ENCODE peak calls at places on chromosomes 13 and 19, in six cellular contexts. One of them, this sample, is unnamed. For H3K4me1, the result is how much of the 10 kb centered on the place peaks cover.

GRCh38 chr19:58569191-58569942 is 3.8 kb downstream of the MZF1 start:
- DNase-seq in CD8-positive, alpha-beta T cell: peak
- DNase-seq in left lung: no peak
- DNase-seq in mucosa of descending colon: peak
- DNase-seq in pancreas: peak
- DNase-seq in ascending aorta: no peak
- DNase-seq in this sample: peak

GRCh38 chr19:18737954-18738351 is 53.2 kb downstream of the COMP start:
- DNase-seq in CD8-positive, alpha-beta T cell: no peak
- DNase-seq in left lung: no peak
- DNase-seq in mucosa of descending colon: no peak
- DNase-seq in pancreas: peak
- DNase-seq in ascending aorta: no peak
- DNase-seq in this sample: no peak

GRCh38 chr19:11673608-11674041 is 65.1 kb downstream of the ZNF823 start:
- DNase-seq in CD8-positive, alpha-beta T cell: no peak
- DNase-seq in left lung: no peak
- DNase-seq in mucosa of descending colon: peak
- DNase-seq in pancreas: peak
- DNase-seq in ascending aorta: peak
- DNase-seq in this sample: peak

GRCh38 chr13:88063741-88064140 is 392.6 kb downstream of the SLITRK5 start:
- DNase-seq in CD8-positive, alpha-beta T cell: no peak
- DNase-seq in left lung: no peak
- DNase-seq in mucosa of descending colon: no peak
- DNase-seq in pancreas: no peak
- DNase-seq in ascending aorta: no peak
- DNase-seq in this sample: no peak

GRCh38 chr13:98970293-98970692 is 7.6 kb downstream of the DOCK9 start:
- DNase-seq in CD8-positive, alpha-beta T cell: no peak
- DNase-seq in left lung: no peak
- DNase-seq in mucosa of descending colon: no peak
- DNase-seq in pancreas: no peak
- DNase-seq in ascending aorta: no peak
- DNase-seq in this sample: no peak

GRCh38 chr19:18440421-18440877 is 2.5 kb upstream of the ISYNA1 start:
- DNase-seq in CD8-positive, alpha-beta T cell: peak
- DNase-seq in left lung: no peak
- DNase-seq in mucosa of descending colon: peak
- DNase-seq in pancreas: no peak
- DNase-seq in ascending aorta: no peak
- DNase-seq in this sample: no peak

GRCh38 chr13:63307239-63307638 is 1891.6 kb upstream of the PCDH20 start:
- DNase-seq in CD8-positive, alpha-beta T cell: no peak
- DNase-seq in left lung: no peak
- DNase-seq in mucosa of descending colon: no peak
- DNase-seq in pancreas: peak
- DNase-seq in ascending aorta: no peak
- DNase-seq in this sample: no peak

GRCh38 chr13:33728271-33729037 is 89.5 kb upstream of the RFC3 start:
- DNase-seq in CD8-positive, alpha-beta T cell: no peak
- DNase-seq in left lung: no peak
- DNase-seq in mucosa of descending colon: no peak
- DNase-seq in pancreas: peak
- DNase-seq in ascending aorta: peak
- DNase-seq in this sample: no peak

GRCh38 chr13:32752997-32753606 is 166.8 kb downstream of the PDS5B start:
- DNase-seq in CD8-positive, alpha-beta T cell: no peak
- DNase-seq in left lung: no peak
- DNase-seq in mucosa of descending colon: no peak
- DNase-seq in pancreas: no peak
- DNase-seq in ascending aorta: no peak
- DNase-seq in this sample: no peak

GRCh38 chr13:100423375-100423774 is 165.2 kb downstream of the GGACT start:
- DNase-seq in CD8-positive, alpha-beta T cell: no peak
- DNase-seq in left lung: no peak
- DNase-seq in mucosa of descending colon: no peak
- DNase-seq in pancreas: no peak
- DNase-seq in ascending aorta: no peak
- DNase-seq in this sample: no peak

GRCh38 chr13:22256111-22256639 is 585.3 kb downstream of the FGF9 start:
- DNase-seq in CD8-positive, alpha-beta T cell: no peak
- DNase-seq in left lung: no peak
- DNase-seq in mucosa of descending colon: no peak
- DNase-seq in pancreas: no peak
- DNase-seq in ascending aorta: no peak
- DNase-seq in this sample: no peak

GRCh38 chr13:113437408-113438010 is 15.8 kb downstream of the ADPRHL1 start:
- DNase-seq in CD8-positive, alpha-beta T cell: no peak
- DNase-seq in left lung: no peak
- DNase-seq in mucosa of descending colon: no peak
- DNase-seq in pancreas: no peak
- DNase-seq in ascending aorta: no peak
- DNase-seq in this sample: no peak

GRCh38 chr13:41361501-41361900 is 50.4 kb downstream of the NAA16 start:
- DNase-seq in CD8-positive, alpha-beta T cell: no peak
- DNase-seq in left lung: no peak
- DNase-seq in mucosa of descending colon: no peak
- DNase-seq in pancreas: no peak
- DNase-seq in ascending aorta: no peak
- DNase-seq in this sample: no peak

GRCh38 chr13:40562975-40563349 is 103.5 kb downstream of the FOXO1 start:
- DNase-seq in CD8-positive, alpha-beta T cell: no peak
- DNase-seq in left lung: peak
- DNase-seq in mucosa of descending colon: no peak
- DNase-seq in pancreas: no peak
- DNase-seq in ascending aorta: no peak
- DNase-seq in this sample: no peak

GRCh38 chr19:12943437-12944044 is 2.1 kb upstream of the RAD23A start:
- DNase-seq in CD8-positive, alpha-beta T cell: no peak
- DNase-seq in left lung: no peak
- DNase-seq in mucosa of descending colon: no peak
- DNase-seq in pancreas: no peak
- DNase-seq in ascending aorta: no peak
- DNase-seq in this sample: no peak

GRCh38 chr19:10317857-10318462 is 2.1 kb upstream of the FDX2 start:
- DNase-seq in CD8-positive, alpha-beta T cell: no peak
- DNase-seq in left lung: no peak
- DNase-seq in mucosa of descending colon: no peak
- DNase-seq in pancreas: no peak
- DNase-seq in ascending aorta: no peak
- DNase-seq in this sample: no peak

GRCh38 chr19:55005684-55006488 is 32.2 kb downstream of the GP6 start:
- DNase-seq in CD8-positive, alpha-beta T cell: peak
- DNase-seq in left lung: no peak
- DNase-seq in mucosa of descending colon: no peak
- DNase-seq in pancreas: no peak
- DNase-seq in ascending aorta: no peak
- DNase-seq in this sample: no peak

GRCh38 chr13:108195861-108196260 is 19.5 kb downstream of the LIG4 start:
- DNase-seq in CD8-positive, alpha-beta T cell: no peak
- DNase-seq in left lung: peak
- DNase-seq in mucosa of descending colon: no peak
- DNase-seq in pancreas: no peak
- DNase-seq in ascending aorta: no peak
- DNase-seq in this sample: no peak

DNA sequence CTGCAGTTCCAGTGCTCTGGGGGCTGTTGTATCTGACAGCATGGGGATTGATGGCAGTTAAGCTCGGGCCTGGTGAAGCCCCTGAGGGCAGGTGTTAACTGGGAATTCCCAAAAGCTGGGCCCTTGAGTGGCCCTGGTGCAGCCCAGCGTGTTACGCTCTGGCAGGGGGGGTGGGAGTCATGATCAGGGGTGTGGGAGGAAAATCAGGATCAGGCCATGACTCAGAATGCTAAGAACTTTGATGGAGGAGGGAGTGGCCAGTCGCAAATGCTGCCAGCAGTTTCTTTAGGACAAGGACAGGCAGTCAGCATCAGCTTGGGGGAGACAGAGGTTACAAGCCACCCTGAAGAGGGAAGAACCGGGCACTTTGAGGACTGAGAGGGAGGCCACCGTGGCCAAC is 19.6 kb downstream of the AP2A1 start:
- DNase-seq in CD8-positive, alpha-beta T cell: no peak
- DNase-seq in left lung: no peak
- DNase-seq in mucosa of descending colon: no peak
- DNase-seq in pancreas: no peak
- DNase-seq in ascending aorta: no peak
- DNase-seq in this sample: peak
- H3K4me3 ChIP-seq in CD8-positive, alpha-beta T cell: no peak
- H3K4me3 ChIP-seq in left lung: no peak
- H3K4me3 ChIP-seq in mucosa of descending colon: no peak
- H3K4me3 ChIP-seq in pancreas: no peak
- H3K4me3 ChIP-seq in ascending aorta: no peak
- H3K4me3 ChIP-seq in this sample: no peak

GRCh38 chr19:53509845-53510244 is 28.1 kb upstream of the ZNF331 start:
- DNase-seq in CD8-positive, alpha-beta T cell: no peak
- DNase-seq in left lung: no peak
- DNase-seq in mucosa of descending colon: no peak
- DNase-seq in pancreas: no peak
- DNase-seq in ascending aorta: no peak
- DNase-seq in this sample: no peak

GRCh38 chr19:53509443-53509842 is 28.5 kb upstream of the ZNF331 start:
- DNase-seq in CD8-positive, alpha-beta T cell: no peak
- DNase-seq in left lung: no peak
- DNase-seq in mucosa of descending colon: no peak
- DNase-seq in pancreas: no peak
- DNase-seq in ascending aorta: no peak
- DNase-seq in this sample: no peak

GRCh38 chr19:53507523-53508442 is 30.2 kb upstream of the ZNF331 start:
- DNase-seq in CD8-positive, alpha-beta T cell: no peak
- DNase-seq in left lung: no peak
- DNase-seq in mucosa of descending colon: no peak
- DNase-seq in pancreas: no peak
- DNase-seq in ascending aorta: no peak
- DNase-seq in this sample: no peak

GRCh38 chr19:53511357-53511756 is 26.6 kb upstream of the ZNF331 start:
- DNase-seq in CD8-positive, alpha-beta T cell: no peak
- DNase-seq in left lung: no peak
- DNase-seq in mucosa of descending colon: no peak
- DNase-seq in pancreas: no peak
- DNase-seq in ascending aorta: no peak
- DNase-seq in this sample: no peak

DNA sequence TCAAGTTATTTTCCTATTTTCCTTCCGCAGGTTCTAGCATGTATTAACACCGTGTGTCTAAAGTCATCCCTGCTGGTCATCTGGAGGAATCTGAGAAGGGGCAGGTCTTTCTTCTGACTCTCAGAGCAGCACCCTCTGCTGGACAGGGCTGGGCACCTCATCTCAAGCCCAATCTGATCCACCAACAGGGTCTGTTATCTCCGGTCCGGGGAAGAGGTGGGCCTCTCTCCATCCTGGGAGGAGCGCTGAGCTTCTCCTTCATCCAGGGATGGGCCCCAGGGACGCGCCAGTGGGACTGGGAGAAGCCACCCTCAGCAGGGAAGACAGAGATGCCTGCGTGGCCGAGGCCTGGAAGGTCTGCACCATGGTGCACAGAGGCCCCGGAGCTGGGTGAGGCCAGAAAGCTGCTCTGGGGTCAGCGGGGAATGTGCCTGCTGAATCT is 26.0 kb upstream of the ZNF331 start:
- DNase-seq in CD8-positive, alpha-beta T cell: peak
- DNase-seq in left lung: no peak
- DNase-seq in mucosa of descending colon: peak
- DNase-seq in pancreas: peak
- DNase-seq in ascending aorta: peak
- DNase-seq in this sample: peak
- TF ChIP-seq CTCF in CD8-positive, alpha-beta T cell: peak
- TF ChIP-seq CTCF in left lung: peak
- TF ChIP-seq CTCF in mucosa of descending colon: peak
- TF ChIP-seq CTCF in pancreas: peak
- TF ChIP-seq CTCF in ascending aorta: peak
- TF ChIP-seq CTCF in this sample: peak

DNA sequence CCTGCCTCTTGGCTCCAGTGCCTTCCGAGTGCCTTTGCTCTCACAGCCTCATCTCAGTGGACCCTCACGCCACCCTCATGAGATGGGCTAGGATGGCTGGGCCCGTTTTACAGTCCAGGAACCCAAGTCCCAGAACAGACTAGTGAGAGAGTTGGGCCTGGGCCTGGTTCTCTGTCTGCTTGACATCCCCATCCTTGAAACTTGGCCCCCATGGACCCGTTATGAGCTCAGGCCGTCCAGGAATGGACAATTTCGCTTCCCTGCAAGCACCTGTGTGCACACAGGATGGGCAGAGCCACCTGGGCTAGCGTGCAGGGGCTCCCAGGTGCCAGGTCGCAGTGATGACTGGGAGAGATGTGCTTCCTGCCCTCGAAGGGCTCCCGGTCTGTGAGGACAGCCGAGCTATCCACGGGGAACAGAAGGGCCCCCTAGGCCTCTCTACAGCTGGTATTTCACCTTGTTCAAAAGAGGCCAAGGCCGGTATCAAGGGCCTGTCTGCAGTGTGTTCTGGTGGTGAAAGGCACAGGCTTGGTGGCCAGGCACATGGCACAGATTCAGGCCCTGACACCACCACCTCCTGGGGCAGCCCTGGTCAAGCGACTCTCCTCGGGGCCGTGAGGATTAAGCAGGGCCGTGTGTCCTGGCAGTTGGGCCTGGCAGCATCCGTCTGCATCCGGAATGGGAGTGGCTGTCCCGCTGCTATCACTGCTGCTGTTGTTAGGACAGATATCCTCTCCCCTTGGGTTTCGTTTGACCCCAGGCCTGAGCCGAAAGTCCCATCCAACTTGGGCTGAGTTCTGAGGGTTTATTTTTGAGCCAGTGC is 38.9 kb downstream of the CAPN12 start:
- DNase-seq in CD8-positive, alpha-beta T cell: no peak
- DNase-seq in left lung: no peak
- DNase-seq in mucosa of descending colon: no peak
- DNase-seq in pancreas: no peak
- DNase-seq in ascending aorta: no peak
- DNase-seq in this sample: no peak
- H3K4me1 ChIP-seq in CD8-positive, alpha-beta T cell: under half
- H3K4me1 ChIP-seq in left lung: half or more
- H3K4me1 ChIP-seq in mucosa of descending colon: under half
- H3K4me1 ChIP-seq in pancreas: under half
- H3K4me1 ChIP-seq in ascending aorta: half or more
- H3K4me1 ChIP-seq in this sample: under half

DNA sequence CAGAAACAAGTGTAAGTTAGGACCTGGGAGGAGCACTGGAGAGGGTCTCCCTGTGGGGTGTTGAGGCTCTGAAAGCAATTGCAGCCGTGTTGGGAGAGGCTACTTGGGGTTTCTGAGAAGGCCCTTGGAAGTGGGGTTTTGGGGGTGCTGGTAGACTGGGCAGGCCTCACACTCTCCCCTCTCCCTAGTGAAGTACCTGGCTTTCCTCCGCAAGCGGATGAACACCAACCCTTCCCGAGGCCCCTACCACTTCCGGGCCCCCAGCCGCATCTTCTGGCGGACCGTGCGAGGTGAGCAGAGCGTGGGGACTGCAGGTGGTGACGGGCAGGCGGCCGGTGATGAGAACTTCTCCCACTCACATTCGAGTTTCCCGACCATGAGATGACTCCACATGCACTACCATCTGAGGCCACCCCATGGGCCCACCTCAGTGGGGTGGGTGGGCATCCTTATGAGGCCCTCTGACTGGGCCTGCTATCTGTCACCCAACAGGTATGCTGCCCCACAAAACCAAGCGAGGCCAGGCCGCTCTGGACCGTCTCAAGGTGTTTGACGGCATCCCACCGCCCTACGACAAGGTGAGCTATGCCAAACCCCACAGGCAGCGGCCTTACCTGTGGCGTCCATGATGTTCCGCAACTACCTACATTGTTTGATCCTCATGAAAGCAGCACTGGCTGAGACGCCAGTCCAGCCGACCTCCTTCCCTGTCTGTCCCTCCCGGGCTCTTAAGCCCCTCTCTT is 3.0 kb downstream of the RPL13A start:
- DNase-seq in CD8-positive, alpha-beta T cell: no peak
- DNase-seq in left lung: no peak
- DNase-seq in mucosa of descending colon: no peak
- DNase-seq in pancreas: no peak
- DNase-seq in ascending aorta: no peak
- DNase-seq in this sample: no peak
- H3K4me3 ChIP-seq in CD8-positive, alpha-beta T cell: no peak
- H3K4me3 ChIP-seq in left lung: no peak
- H3K4me3 ChIP-seq in mucosa of descending colon: no peak
- H3K4me3 ChIP-seq in pancreas: no peak
- H3K4me3 ChIP-seq in ascending aorta: peak
- H3K4me3 ChIP-seq in this sample: no peak